ENCODE peak calls at places on chromosomes 2 and 18, in nine cellular contexts. D is adrenal gland, S is epithelial cell of proximal tubule, R is neural progenitor cell, O is left ventricle myocardium inferior, L is lung, B is upper lobe of left lung, F is HFFc6, V is Panc1. H is an unnamed sample.

GRCh38 chr2:58870704-58871103 is 629.6 kb upstream of the FANCL start:
- DNase-seq in B (no peak), V (no peak), O (no peak), R (no peak), F (no peak), D (no peak), S (no peak), L (no peak), H (no peak)

GRCh38 chr2:60536716-60537115 is 16.7 kb downstream of the BCL11A start:
- DNase-seq in F (no peak), R (no peak), B (no peak), O (no peak), L (no peak), V (no peak), D (no peak), S (no peak), H (no peak)

GRCh38 chr2:196076778-196077568 is 8.3 kb upstream of the DNAH7 start:
- DNase-seq in O (no peak), L (no peak), S (no peak), B (no peak), D (no peak), R (no peak), V (no peak), F (no peak), H (no peak)

GRCh38 chr2:125696573-125696972 is 959.4 kb upstream of the GYPC start:
- DNase-seq in O (no peak), D (no peak), V (no peak), B (no peak), S (no peak), L (no peak), R (no peak), F (no peak), H (no peak)

GRCh38 chr2:159515482-159515881 is 100.9 kb downstream of the BAZ2B start:
- DNase-seq in F (no peak), S (no peak), L (no peak), D (no peak), B (no peak), R (no peak), O (no peak), V (no peak), H (no peak)

GRCh38 chr2:18119883-18120282 is 241.4 kb downstream of the KCNS3 start:
- DNase-seq in D (peak), S (peak), V (no peak), O (no peak), F (peak), B (no peak), L (no peak), R (no peak), H (no peak)

GRCh38 chr2:9693138-9693520 is 62.3 kb upstream of the YWHAQ start:
- DNase-seq in F (peak), O (peak), V (no peak), D (no peak), L (no peak), B (no peak), S (no peak), R (no peak), H (no peak)

GRCh38 chr2:229553091-229553490 is 161.3 kb downstream of the DNER start:
- DNase-seq in B (no peak), V (no peak), S (no peak), D (no peak), O (no peak), R (no peak), L (no peak), F (peak), H (no peak)

GRCh38 chr2:85794491-85795121 is 40.8 kb downstream of the ATOH8 start:
- DNase-seq in L (no peak), V (no peak), S (no peak), R (no peak), D (no peak), F (no peak), B (no peak), O (no peak), H (no peak)

GRCh38 chr2:125713533-125713932 is 942.4 kb upstream of the GYPC start:
- DNase-seq in V (no peak), L (no peak), R (no peak), F (no peak), O (no peak), B (no peak), S (no peak), D (no peak), H (no peak)

GRCh38 chr2:152320166-152320565 is 14.8 kb upstream of the FMNL2 start:
- DNase-seq in D (no peak), R (no peak), L (no peak), S (no peak), V (no peak), F (no peak), O (no peak), B (peak), H (no peak)

GRCh38 chr2:59322005-59322404 is 1080.9 kb upstream of the FANCL start:
- DNase-seq in B (no peak), V (no peak), D (no peak), R (no peak), S (no peak), L (no peak), F (no peak), O (no peak), H (no peak)

GRCh38 chr2:55518846-55519167 is 711 bp upstream of the CFAP36 start:
- DNase-seq in B (peak), V (no peak), L (no peak), D (peak), R (peak), S (no peak), F (no peak), O (no peak), H (no peak)

GRCh38 chr2:647691-648231 is 29.4 kb downstream of the TMEM18 start:
- DNase-seq in F (no peak), S (no peak), L (peak), R (no peak), B (no peak), O (no peak), V (no peak), D (peak), H (no peak)

GRCh38 chr2:182672471-182673165 is 43.4 kb upstream of the DNAJC10 start:
- DNase-seq in R (no peak), S (no peak), D (no peak), B (no peak), L (no peak), O (no peak), F (peak), V (no peak), H (no peak)

GRCh38 chr2:23618696-23619530 is 233.9 kb downstream of the KLHL29 start:
- DNase-seq in S (no peak), L (no peak), B (no peak), D (no peak), R (no peak), V (no peak), O (no peak), F (no peak), H (no peak)

GRCh38 chr18:22194151-22194598 is 24.8 kb downstream of the GATA6 start:
- DNase-seq in R (peak), B (no peak), L (no peak), O (no peak), F (no peak), D (no peak), S (no peak), V (no peak), H (no peak)

GRCh38 chr2:86223682-86224560 is 24.7 kb downstream of the MRPL35 start:
- DNase-seq in D (no peak), L (no peak), R (peak), V (no peak), B (no peak), S (no peak), O (no peak), F (peak), H (no peak)

GRCh38 chr2:113117594-113118262 is 9.7 kb upstream of the IL1RN start:
- DNase-seq in B (peak), O (no peak), R (no peak), D (peak), L (peak), S (no peak), V (no peak), F (peak), H (no peak)

GRCh38 chr2:3289164-3289515 is 88.5 kb downstream of the EIPR1 start:
- DNase-seq in B (peak), F (no peak), V (no peak), S (no peak), R (no peak), L (no peak), D (no peak), O (no peak), H (no peak)

GRCh38 chr2:60058781-60059180 is 494.7 kb downstream of the BCL11A start:
- DNase-seq in O (no peak), L (no peak), S (no peak), R (no peak), F (no peak), B (no peak), V (no peak), D (no peak), H (no peak)

GRCh38 chr18:44051088-44051487 is 629.6 kb upstream of the SETBP1 start:
- DNase-seq in S (no peak), O (no peak), B (no peak), L (no peak), F (no peak), D (no peak), R (peak), V (no peak), H (no peak)

GRCh38 chr2:233926806-233927205 is 9.6 kb downstream of the TRPM8 start:
- DNase-seq in B (no peak), R (no peak), L (no peak), D (no peak), V (no peak), S (no peak), O (no peak), F (no peak), H (no peak)

GRCh38 chr2:68031546-68032160 is 31.2 kb downstream of the C1D start:
- DNase-seq in D (no peak), S (no peak), R (peak), V (peak), L (no peak), O (no peak), F (peak), B (no peak), H (no peak)

GRCh38 chr2:134249755-134250154 is 4.1 kb upstream of the MGAT5 start:
- DNase-seq in S (no peak), D (no peak), O (no peak), F (no peak), L (no peak), V (no peak), B (no peak), R (no peak), H (no peak)

GRCh38 chr2:133780099-133780996 is 212.1 kb upstream of the NCKAP5 start:
- DNase-seq in L (peak), O (no peak), R (peak), D (peak), F (peak), B (no peak), S (peak), V (peak), H (no peak)

GRCh38 chr2:127626917-127627739 is 18.8 kb upstream of the GPR17 start:
- DNase-seq in F (no peak), O (no peak), V (no peak), S (no peak), D (no peak), L (no peak), R (no peak), B (no peak), H (no peak)

GRCh38 chr2:154900963-154901517 is 202.5 kb downstream of the KCNJ3 start:
- DNase-seq in D (no peak), O (no peak), V (no peak), R (no peak), B (no peak), L (no peak), F (no peak), S (no peak), H (no peak)

GRCh38 chr2:77484026-77484425 is 38.1 kb downstream of the LRRTM4 start:
- DNase-seq in O (no peak), R (no peak), F (no peak), V (no peak), L (no peak), B (no peak), S (no peak), D (no peak), H (no peak)

GRCh38 chr18:35618703-35619102 is 37.2 kb downstream of the GALNT1 start:
- DNase-seq in S (no peak), R (peak), V (no peak), O (no peak), F (no peak), L (no peak), D (no peak), B (no peak), H (no peak)

GRCh38 chr2:118237451-118237850 is 149.2 kb downstream of the INSIG2 start:
- DNase-seq in B (no peak), V (no peak), F (no peak), O (no peak), R (no peak), S (no peak), D (no peak), L (no peak), H (no peak)

GRCh38 chr2:45458909-45459563 is 152.0 kb downstream of the SRBD1 start:
- DNase-seq in S (peak), D (peak), L (peak), R (no peak), F (peak), V (peak), B (peak), O (no peak), H (no peak)

GRCh38 chr2:47640356-47640755 is 142.6 kb upstream of the MSH6 start:
- DNase-seq in F (no peak), D (no peak), V (no peak), R (no peak), O (no peak), L (no peak), B (no peak), S (no peak), H (no peak)
- TF ChIP-seq CTCF in F (no peak), D (no peak), V (no peak), R (no peak), O (no peak), L (no peak), B (no peak), S (no peak), H (no peak)

GRCh38 chr2:238846503-238847431 is 1.1 kb upstream of the TWIST2 start:
- DNase-seq in L (peak), B (no peak), V (no peak), F (no peak), D (no peak), S (no peak), O (no peak), R (peak), H (no peak)

GRCh38 chr2:238848566-238848940 is 668 bp downstream of the TWIST2 start:
- DNase-seq in B (no peak), R (no peak), L (no peak), O (no peak), F (no peak), V (no peak), D (no peak), S (no peak), H (no peak)

GRCh38 chr2:238848941-238849853 is 1.3 kb downstream of the TWIST2 start:
- DNase-seq in V (no peak), D (no peak), L (no peak), F (no peak), R (peak), S (no peak), O (no peak), B (no peak), H (no peak)

GRCh38 chr2:238847432-238847801 is 468 bp upstream of the TWIST2 start:
- DNase-seq in L (no peak), F (no peak), D (no peak), S (no peak), O (no peak), R (no peak), B (no peak), V (no peak), H (no peak)

DNA sequence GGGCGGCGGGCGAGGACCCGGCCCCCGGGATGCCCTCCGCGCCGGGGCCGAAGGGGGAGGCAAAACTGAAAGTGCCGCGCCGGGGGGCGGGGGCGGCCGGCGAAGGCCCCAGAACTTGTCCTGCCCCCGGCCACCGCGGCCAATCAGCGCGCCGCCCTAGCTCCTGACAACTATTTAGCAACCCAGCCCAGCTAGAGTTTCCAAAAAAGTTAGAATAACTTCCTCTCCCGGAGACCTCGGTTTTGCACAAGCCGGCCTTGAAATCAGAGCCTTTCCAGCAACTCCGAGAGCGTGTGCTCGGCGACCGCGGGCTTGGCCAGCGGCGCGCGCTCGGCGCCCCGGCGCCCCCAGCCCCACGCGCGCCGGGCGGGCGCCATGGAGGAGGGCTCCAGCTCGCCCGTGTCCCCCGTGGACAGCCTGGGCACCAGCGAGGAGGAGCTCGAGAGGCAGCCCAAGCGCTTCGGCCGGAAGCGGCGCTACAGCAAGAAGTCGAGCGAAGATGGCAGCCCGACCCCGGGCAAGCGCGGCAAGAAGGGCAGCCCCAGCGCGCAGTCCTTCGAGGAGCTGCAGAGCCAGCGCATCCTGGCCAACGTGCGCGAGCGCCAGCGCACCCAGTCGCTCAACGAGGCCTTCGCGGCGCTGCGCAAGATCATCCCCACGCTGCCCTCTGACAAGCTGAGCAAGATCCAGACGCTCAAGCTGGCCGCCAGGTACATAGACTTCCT is at the start of gene TWIST2:
- DNase-seq in S (no peak), B (peak), O (peak), D (peak), V (no peak), F (peak), R (peak), L (peak), H (no peak)
- TF ChIP-seq CTCF in S (no peak), B (peak), O (no peak), D (no peak), V (no peak), F (peak), R (no peak), L (no peak), H (no peak)

GRCh38 chr2:6828299-6828584 is 37.5 kb downstream of the CMPK2 start:
- DNase-seq in R (peak), S (peak), V (no peak), D (no peak), O (no peak), L (no peak), F (peak), B (no peak), H (no peak)
- TF ChIP-seq CTCF in R (peak), S (peak), V (peak), D (peak), O (peak), L (peak), F (peak), B (peak), H (peak)

DNA sequence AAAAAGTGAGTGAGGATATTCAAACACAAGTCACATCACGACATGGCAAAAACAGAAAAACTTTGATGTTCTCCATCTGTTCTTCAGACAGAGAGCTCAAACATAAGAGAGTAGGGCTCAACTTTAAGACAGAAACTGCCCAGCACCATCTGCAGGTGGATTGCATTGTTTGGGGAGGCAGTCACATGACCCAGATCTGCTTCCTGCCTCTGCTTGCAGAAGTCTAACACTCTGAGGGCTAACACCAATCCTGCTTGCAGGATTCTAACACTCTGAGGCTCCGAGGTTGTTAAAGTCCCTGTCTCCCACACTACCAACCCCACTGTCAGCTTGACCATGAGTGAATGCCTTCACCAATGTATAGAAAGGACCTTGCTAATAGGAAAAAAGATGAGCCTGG is 176.8 kb upstream of the CREB1 start:
- DNase-seq in B (no peak), O (no peak), S (no peak), D (no peak), R (peak), F (no peak), V (no peak), L (no peak), H (no peak)
- TF ChIP-seq CTCF in B (no peak), O (peak), S (peak), D (no peak), R (no peak), F (no peak), V (no peak), L (no peak), H (no peak)

GRCh38 chr18:76569644-76570415 is 74.8 kb upstream of the ZNF516 start:
- DNase-seq in V (no peak), F (no peak), O (no peak), R (peak), D (no peak), S (no peak), L (peak), B (no peak), H (no peak)

GRCh38 chr18:76573325-76574025 is 78.4 kb upstream of the ZNF516 start:
- DNase-seq in D (no peak), S (no peak), B (no peak), V (no peak), L (no peak), F (peak), O (no peak), R (no peak), H (no peak)

GRCh38 chr18:76571689-76572088 is 76.6 kb upstream of the ZNF516 start:
- DNase-seq in D (no peak), R (no peak), L (no peak), B (no peak), O (no peak), V (no peak), S (no peak), F (no peak), H (no peak)

GRCh38 chr18:76568726-76569125 is 73.7 kb upstream of the ZNF516 start:
- DNase-seq in S (no peak), F (no peak), L (peak), R (no peak), O (no peak), V (no peak), D (no peak), B (no peak), H (no peak)

GRCh38 chr18:76572517-76573247 is 77.6 kb upstream of the ZNF516 start:
- DNase-seq in V (no peak), D (no peak), F (no peak), B (no peak), R (no peak), L (no peak), S (no peak), O (no peak), H (no peak)
- TF ChIP-seq CTCF in V (no peak), D (no peak), F (no peak), B (no peak), R (no peak), L (no peak), S (peak), O (no peak), H (no peak)